ENCODE peak calls at places on chromosomes 13 and 19, in four cellular contexts. B, J, U and N are unnamed samples. For H3K4me1, the result is how much of the 10 kb centered on the place peaks cover.

GRCh38 chr13:106506286-106506685 is 29.2 kb downstream of the EFNB2 start:
- DNase-seq in U (no peak), B (no peak), J (no peak), N (peak)

GRCh38 chr19:48735031-48735615 is 5.3 kb downstream of the RASIP1 start:
- DNase-seq in J (no peak), U (peak), B (no peak), N (no peak)

GRCh38 chr13:43877788-43878187 is 1.8 kb downstream of the CCDC122 start:
- DNase-seq in B (no peak), U (no peak), J (no peak), N (peak)

GRCh38 chr13:27022571-27023311 is 148.9 kb downstream of the USP12 start:
- DNase-seq in U (peak), J (no peak), B (no peak), N (no peak)

GRCh38 chr13:40589285-40590109 is 76.9 kb downstream of the FOXO1 start:
- DNase-seq in J (no peak), B (no peak), U (peak), N (no peak)

GRCh38 chr13:45861352-45861751 is 9.8 kb upstream of the SIAH3 start:
- DNase-seq in U (peak), J (no peak), B (no peak), N (no peak)

GRCh38 chr13:29849071-29849541 is 1.3 kb downstream of the UBL3 start:
- DNase-seq in J (peak), U (peak), B (peak), N (peak)

GRCh38 chr19:50268046-50268445 is 61.1 kb downstream of the KCNC3 start:
- DNase-seq in B (no peak), U (no peak), J (no peak), N (no peak)

GRCh38 chr19:50167314-50167721 is 4.2 kb upstream of the IZUMO2 start:
- DNase-seq in B (no peak), U (no peak), J (no peak), N (no peak)

GRCh38 chr19:31397308-31397707 is 48.1 kb upstream of the TSHZ3 start:
- DNase-seq in B (no peak), J (no peak), U (no peak), N (no peak)

GRCh38 chr13:77509221-77509620 is 26.3 kb upstream of the SCEL start:
- DNase-seq in J (no peak), B (no peak), U (peak), N (no peak)

GRCh38 chr19:45113628-45114027 is 20.6 kb downstream of the PPP1R37 start:
- DNase-seq in B (no peak), U (no peak), J (no peak), N (no peak)

GRCh38 chr19:11780431-11781020 is 13.7 kb downstream of the ZNF441 start:
- DNase-seq in B (no peak), U (no peak), J (no peak), N (no peak)

GRCh38 chr19:21608571-21608970 is 103.2 kb downstream of the ZNF429 start:
- DNase-seq in J (no peak), U (no peak), B (no peak), N (no peak)

GRCh38 chr19:19628499-19629134 is 597 bp upstream of the LPAR2 start:
- DNase-seq in B (no peak), U (peak), J (no peak), N (no peak)

GRCh38 chr19:10327793-10328192 is 5.5 kb downstream of the RAVER1 start:
- DNase-seq in J (no peak), B (no peak), U (no peak), N (no peak)

GRCh38 chr13:67469623-67470022 is 239.5 kb upstream of the PCDH9 start:
- DNase-seq in J (no peak), U (no peak), B (no peak), N (no peak)

GRCh38 chr13:103386341-103386740 is 320.1 kb upstream of the SLC10A2 start:
- DNase-seq in B (no peak), J (no peak), U (peak), N (no peak)

DNA sequence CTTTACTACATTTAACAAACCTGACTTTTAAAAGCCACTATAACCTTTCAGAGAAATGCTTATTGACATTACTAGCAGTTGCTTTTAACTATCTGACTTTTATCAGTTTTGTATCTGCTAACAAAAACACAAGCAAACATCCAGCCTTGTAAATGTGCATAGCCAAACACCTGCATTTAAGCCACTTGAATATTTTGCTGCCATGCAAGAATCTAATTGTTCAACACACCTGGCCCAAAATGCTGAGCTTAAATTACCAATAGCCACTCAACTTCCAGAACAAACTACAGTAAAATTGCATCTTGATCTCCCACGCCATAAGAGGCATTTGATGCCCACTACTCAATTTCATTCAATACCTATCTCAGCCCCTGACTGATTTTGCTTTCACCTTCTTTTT is 9.3 kb downstream of the ZIC5 start:
- DNase-seq in U (no peak), J (no peak), B (no peak), N (no peak)
- H3K4me1 ChIP-seq in U (under half), J (under half), B (under half), N (under half)

DNA sequence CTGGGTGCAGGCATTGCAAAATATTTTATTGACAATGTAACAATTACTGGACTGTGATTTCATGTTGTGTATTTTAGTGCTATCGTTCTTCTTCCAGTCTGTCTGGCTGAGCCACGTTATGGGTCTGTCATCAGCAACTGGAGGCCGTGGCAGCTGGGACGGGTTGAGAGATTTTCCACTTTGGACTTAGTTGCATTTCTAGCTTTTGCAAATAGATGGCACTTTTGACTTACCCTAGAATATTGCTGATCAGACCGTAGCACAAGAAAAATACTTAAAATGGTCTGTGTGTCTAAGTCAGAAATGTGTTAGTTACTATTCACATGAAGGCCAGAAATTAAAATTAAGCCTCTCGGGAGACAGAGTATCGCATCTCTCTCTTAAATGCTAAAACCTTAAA is 211.1 kb downstream of the TEX29 start:
- DNase-seq in J (no peak), U (no peak), B (no peak), N (no peak)
- H3K4me3 ChIP-seq in J (no peak), U (no peak), B (no peak), N (no peak)

GRCh38 chr19:47507924-47508553 is 6.8 kb downstream of the NAPA start:
- DNase-seq in B (no peak), U (no peak), J (no peak), N (no peak)
- H3K4me1 ChIP-seq in B (under half), U (under half), J (under half), N (under half)

GRCh38 chr19:55442372-55443044 is 592 bp downstream of the SHISA7 start:
- DNase-seq in J (no peak), B (no peak), U (no peak), N (no peak)

GRCh38 chr19:55441319-55441691 is 1.8 kb downstream of the SHISA7 start:
- DNase-seq in B (no peak), J (no peak), U (no peak), N (no peak)

GRCh38 chr19:55439052-55439451 is 4.0 kb downstream of the SHISA7 start:
- DNase-seq in J (no peak), B (no peak), U (no peak), N (no peak)

GRCh38 chr19:55441692-55442321 is 1.3 kb downstream of the SHISA7 start:
- DNase-seq in U (no peak), J (no peak), B (no peak), N (no peak)

DNA sequence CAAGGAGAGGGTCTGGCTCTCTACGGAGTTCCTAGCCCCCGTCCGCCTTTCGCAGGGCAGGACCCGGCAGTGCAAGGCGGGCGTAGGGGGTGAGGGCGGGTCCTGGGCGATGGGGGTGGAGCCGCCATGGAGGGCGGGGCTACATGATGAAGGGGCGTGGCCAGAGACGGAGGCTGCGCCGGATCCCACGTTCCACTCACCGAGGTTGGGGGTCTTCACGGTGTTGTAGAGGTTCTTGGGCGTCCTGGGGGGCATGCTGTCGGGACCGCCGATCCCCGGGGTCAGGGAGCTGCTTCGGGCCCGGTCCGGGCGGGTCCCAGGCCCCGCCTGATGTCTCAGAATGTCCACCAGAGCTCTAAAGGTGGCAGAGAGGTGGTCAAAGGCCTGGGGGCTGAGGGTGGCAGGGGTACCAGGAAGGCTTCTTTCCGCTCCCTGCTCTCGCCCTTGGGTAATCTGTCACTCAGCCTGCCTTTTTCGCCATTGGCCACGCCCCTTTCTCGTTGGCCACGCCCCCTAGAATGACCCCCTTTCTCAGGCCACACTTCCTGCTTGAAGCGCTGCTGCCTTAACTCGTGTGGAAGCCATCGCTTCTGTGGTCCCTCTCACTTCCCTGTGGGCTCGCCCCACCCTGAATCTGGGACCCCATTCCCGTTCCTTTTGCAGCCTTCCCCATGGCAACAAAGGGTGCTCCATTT is 2.5 kb downstream of the SHISA7 start:
- DNase-seq in U (no peak), B (no peak), J (no peak), N (no peak)
- H3K4me3 ChIP-seq in U (no peak), B (no peak), J (no peak), N (no peak)

GRCh38 chr19:46999377-46999776 is 20.3 kb upstream of the NPAS1 start:
- DNase-seq in U (no peak), J (no peak), B (no peak), N (no peak)
- H3K4me1 ChIP-seq in U (under half), J (under half), B (under half), N (under half)